ENCODE peak calls at places on chromosomes 4 and X, in four cellular contexts. One of them, this sample, is unnamed.

GRCh38 chrX:94492541-94492940 is 818.5 kb downstream of the FAM133A start:
- DNase-seq in endodermal cell: peak; percentile 59
- DNase-seq in lower lobe of right lung: no peak
- DNase-seq in cardiac muscle cell: no peak
- DNase-seq in this sample: no peak

GRCh38 chr4:99998062-99998880 is 48.2 kb upstream of the H2AZ1 start:
- DNase-seq in lower lobe of right lung: no peak
- DNase-seq in endodermal cell: no peak
- DNase-seq in cardiac muscle cell: peak; percentile 54
- DNase-seq in this sample: no peak

GRCh38 chrX:23035493-23035892 is 35.7 kb downstream of the DDX53 start:
- DNase-seq in endodermal cell: peak; percentile 56
- DNase-seq in cardiac muscle cell: no peak
- DNase-seq in lower lobe of right lung: no peak
- DNase-seq in this sample: no peak

GRCh38 chrX:34810364-34810763 is 132.2 kb upstream of the FAM47B start:
- DNase-seq in lower lobe of right lung: no peak
- DNase-seq in cardiac muscle cell: peak; percentile 16
- DNase-seq in endodermal cell: no peak
- DNase-seq in this sample: no peak

GRCh38 chr4:79864470-79865190 is 208.4 kb downstream of the ANTXR2 start:
- DNase-seq in endodermal cell: no peak
- DNase-seq in cardiac muscle cell: no peak
- DNase-seq in lower lobe of right lung: no peak
- DNase-seq in this sample: no peak

GRCh38 chr4:10040049-10040892 is 19.0 kb upstream of the SLC2A9 start:
- DNase-seq in cardiac muscle cell: no peak
- DNase-seq in endodermal cell: peak; percentile 13
- DNase-seq in lower lobe of right lung: no peak
- DNase-seq in this sample: no peak

GRCh38 chr4:62342346-62342745 is 1142.2 kb downstream of the ADGRL3 start:
- DNase-seq in lower lobe of right lung: no peak
- DNase-seq in endodermal cell: no peak
- DNase-seq in cardiac muscle cell: no peak
- DNase-seq in this sample: no peak

GRCh38 chr4:99722006-99722405 is 64.4 kb upstream of the C4orf54 start:
- DNase-seq in lower lobe of right lung: no peak
- DNase-seq in cardiac muscle cell: no peak
- DNase-seq in endodermal cell: no peak
- DNase-seq in this sample: no peak

GRCh38 chr4:29805245-29805644 is 914.9 kb upstream of the PCDH7 start:
- DNase-seq in lower lobe of right lung: no peak
- DNase-seq in endodermal cell: peak; percentile 73
- DNase-seq in cardiac muscle cell: no peak
- DNase-seq in this sample: no peak

GRCh38 chr4:65089666-65090065 is 580.6 kb downstream of the EPHA5 start:
- DNase-seq in cardiac muscle cell: peak; percentile 1
- DNase-seq in lower lobe of right lung: no peak
- DNase-seq in endodermal cell: no peak
- DNase-seq in this sample: no peak

GRCh38 chr4:156515295-156515694 is 456.3 kb downstream of the PDGFC start:
- DNase-seq in cardiac muscle cell: no peak
- DNase-seq in lower lobe of right lung: no peak
- DNase-seq in endodermal cell: no peak
- DNase-seq in this sample: no peak

GRCh38 chrX:130060122-130061069 is 49.9 kb downstream of the ELF4 start:
- DNase-seq in lower lobe of right lung: peak; percentile 86
- DNase-seq in endodermal cell: peak; percentile 93
- DNase-seq in cardiac muscle cell: peak; percentile 67
- DNase-seq in this sample: peak; percentile 88

GRCh38 chr4:2084316-2084715 is 25.2 kb downstream of the NAT8L start:
- DNase-seq in lower lobe of right lung: no peak
- DNase-seq in endodermal cell: peak; percentile 33
- DNase-seq in cardiac muscle cell: no peak
- DNase-seq in this sample: no peak

GRCh38 chr4:31548823-31549222 is 828.7 kb downstream of the PCDH7 start:
- DNase-seq in lower lobe of right lung: no peak
- DNase-seq in endodermal cell: no peak
- DNase-seq in cardiac muscle cell: no peak
- DNase-seq in this sample: no peak

GRCh38 chrX:20477836-20478532 is 211.3 kb upstream of the RPS6KA3 start:
- DNase-seq in endodermal cell: no peak
- DNase-seq in cardiac muscle cell: no peak
- DNase-seq in lower lobe of right lung: peak; percentile 48
- DNase-seq in this sample: no peak

GRCh38 chr4:35972814-35973213 is 271.5 kb downstream of the ARAP2 start:
- DNase-seq in cardiac muscle cell: no peak
- DNase-seq in lower lobe of right lung: no peak
- DNase-seq in endodermal cell: no peak
- DNase-seq in this sample: no peak

GRCh38 chrX:145844886-145845285 is 27.3 kb downstream of the SLITRK2 start:
- DNase-seq in lower lobe of right lung: no peak
- DNase-seq in endodermal cell: no peak
- DNase-seq in cardiac muscle cell: no peak
- DNase-seq in this sample: no peak

GRCh38 chr4:88008624-88009235 is 1.3 kb downstream of the PKD2 start:
- DNase-seq in cardiac muscle cell: peak; percentile 26
- DNase-seq in lower lobe of right lung: no peak
- DNase-seq in endodermal cell: no peak
- DNase-seq in this sample: no peak

GRCh38 chrX:40095588-40096394 is 2.0 kb downstream of the BCOR start:
- DNase-seq in lower lobe of right lung: peak; percentile 62
- DNase-seq in cardiac muscle cell: peak; percentile 45
- DNase-seq in endodermal cell: peak; percentile 71
- DNase-seq in this sample: peak; percentile 56

GRCh38 chr4:70787496-70787895 is 52.2 kb downstream of the GRSF1 start:
- DNase-seq in endodermal cell: no peak
- DNase-seq in cardiac muscle cell: no peak
- DNase-seq in lower lobe of right lung: no peak
- DNase-seq in this sample: no peak

GRCh38 chr4:113094802-113095201 is 45.3 kb downstream of the ANK2 start:
- DNase-seq in cardiac muscle cell: peak; percentile 9
- DNase-seq in endodermal cell: no peak
- DNase-seq in lower lobe of right lung: no peak
- DNase-seq in this sample: no peak

GRCh38 chrX:151871244-151871643 is 41.4 kb upstream of the MAGEA4 start:
- DNase-seq in lower lobe of right lung: no peak
- DNase-seq in endodermal cell: no peak
- DNase-seq in cardiac muscle cell: peak; percentile 89
- DNase-seq in this sample: no peak

GRCh38 chrX:17214962-17215361 is 160.0 kb upstream of the NHS start:
- DNase-seq in lower lobe of right lung: no peak
- DNase-seq in endodermal cell: no peak
- DNase-seq in cardiac muscle cell: peak; percentile 2
- DNase-seq in this sample: no peak

GRCh38 chr4:66034671-66035070 is 364.4 kb upstream of the EPHA5 start:
- DNase-seq in endodermal cell: no peak
- DNase-seq in cardiac muscle cell: no peak
- DNase-seq in lower lobe of right lung: no peak
- DNase-seq in this sample: no peak

GRCh38 chr4:116702949-116703348 is 382.4 kb downstream of the TRAM1L1 start:
- DNase-seq in lower lobe of right lung: no peak
- DNase-seq in cardiac muscle cell: no peak
- DNase-seq in endodermal cell: peak; percentile 67
- DNase-seq in this sample: no peak

GRCh38 chrX:152600853-152601635 is 36.7 kb upstream of the GABRQ start:
- DNase-seq in cardiac muscle cell: no peak
- DNase-seq in endodermal cell: peak; percentile 47
- DNase-seq in lower lobe of right lung: no peak
- DNase-seq in this sample: no peak

GRCh38 chr4:143386812-143387211 is 50.1 kb downstream of the GAB1 start:
- DNase-seq in cardiac muscle cell: no peak
- DNase-seq in lower lobe of right lung: no peak
- DNase-seq in endodermal cell: no peak
- DNase-seq in this sample: no peak

GRCh38 chrX:19386679-19387078 is 43.0 kb downstream of the PDHA1 start:
- DNase-seq in lower lobe of right lung: no peak
- DNase-seq in endodermal cell: no peak
- DNase-seq in cardiac muscle cell: no peak
- DNase-seq in this sample: no peak

GRCh38 chr4:119690871-119691270 is 62.3 kb upstream of the PDE5A start:
- DNase-seq in lower lobe of right lung: no peak
- DNase-seq in cardiac muscle cell: no peak
- DNase-seq in endodermal cell: no peak
- DNase-seq in this sample: no peak

GRCh38 chr4:81164623-81165416 is 50.2 kb downstream of the PRKG2 start:
- DNase-seq in lower lobe of right lung: no peak
- DNase-seq in cardiac muscle cell: peak; percentile 20
- DNase-seq in endodermal cell: no peak
- DNase-seq in this sample: peak; percentile 59

GRCh38 chrX:121854614-121854911 is 807.2 kb downstream of the GLUD2 start:
- DNase-seq in lower lobe of right lung: no peak
- DNase-seq in endodermal cell: no peak
- DNase-seq in cardiac muscle cell: no peak
- DNase-seq in this sample: no peak

GRCh38 chr4:118757761-118758213 is 72.6 kb downstream of the METTL14 start:
- DNase-seq in lower lobe of right lung: no peak
- DNase-seq in endodermal cell: no peak
- DNase-seq in cardiac muscle cell: peak; percentile 90
- DNase-seq in this sample: no peak

GRCh38 chrX:3134316-3134715 is 93.0 kb downstream of the ARSF start:
- DNase-seq in endodermal cell: no peak
- DNase-seq in lower lobe of right lung: no peak
- DNase-seq in cardiac muscle cell: no peak
- DNase-seq in this sample: no peak

GRCh38 chrX:68363984-68364383 is 69.3 kb downstream of the OPHN1 start:
- DNase-seq in lower lobe of right lung: no peak
- DNase-seq in cardiac muscle cell: no peak
- DNase-seq in endodermal cell: no peak
- DNase-seq in this sample: no peak

GRCh38 chrX:126658447-126658846 is 105.8 kb upstream of the DCAF12L1 start:
- DNase-seq in cardiac muscle cell: no peak
- DNase-seq in endodermal cell: no peak
- DNase-seq in lower lobe of right lung: no peak
- DNase-seq in this sample: no peak

GRCh38 chr4:189917161-189917891 is 23.3 kb upstream of the FRG1 start:
- DNase-seq in cardiac muscle cell: no peak
- DNase-seq in endodermal cell: no peak
- DNase-seq in lower lobe of right lung: no peak
- DNase-seq in this sample: no peak

DNA sequence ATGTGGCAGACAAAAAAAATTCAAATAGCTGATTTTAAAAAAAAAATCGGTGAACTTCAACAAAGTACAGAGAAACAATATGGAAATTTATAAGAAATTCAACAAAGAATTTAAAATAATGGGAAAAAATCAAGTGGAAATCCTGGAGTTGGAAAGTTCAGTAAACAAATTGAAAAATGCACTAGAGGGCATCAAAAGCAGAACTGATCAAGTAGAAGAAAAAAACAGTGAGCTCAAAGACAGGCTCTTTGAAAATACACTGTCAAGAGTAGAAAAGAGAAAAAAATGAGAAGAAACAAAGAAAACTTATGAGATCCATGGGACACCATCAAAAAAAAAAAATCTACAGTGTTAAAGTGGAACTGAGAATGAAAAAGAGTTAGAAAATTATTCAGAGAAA is 19.6 kb upstream of the FRG1 start:
- DNase-seq in lower lobe of right lung: no peak
- DNase-seq in cardiac muscle cell: no peak
- DNase-seq in endodermal cell: no peak
- DNase-seq in this sample: no peak
- H3K9me3 ChIP-seq in lower lobe of right lung: peaks cover 23% of the 10 kb centered on the region
- H3K9me3 ChIP-seq in cardiac muscle cell: no peaks in the 10 kb centered on the region
- H3K9me3 ChIP-seq in endodermal cell: peaks cover 57% of the 10 kb centered on the region
- H3K9me3 ChIP-seq in this sample: no peaks in the 10 kb centered on the region

GRCh38 chr4:95528388-95528787 is 20.4 kb downstream of the UNC5C start:
- DNase-seq in endodermal cell: no peak
- DNase-seq in lower lobe of right lung: no peak
- DNase-seq in cardiac muscle cell: peak; percentile 34
- DNase-seq in this sample: no peak
- H3K4me3 ChIP-seq in endodermal cell: no peak overlapping the region
- H3K4me3 ChIP-seq in lower lobe of right lung: no peak overlapping the region
- H3K4me3 ChIP-seq in cardiac muscle cell: no peak overlapping the region
- H3K4me3 ChIP-seq in this sample: no peak overlapping the region

DNA sequence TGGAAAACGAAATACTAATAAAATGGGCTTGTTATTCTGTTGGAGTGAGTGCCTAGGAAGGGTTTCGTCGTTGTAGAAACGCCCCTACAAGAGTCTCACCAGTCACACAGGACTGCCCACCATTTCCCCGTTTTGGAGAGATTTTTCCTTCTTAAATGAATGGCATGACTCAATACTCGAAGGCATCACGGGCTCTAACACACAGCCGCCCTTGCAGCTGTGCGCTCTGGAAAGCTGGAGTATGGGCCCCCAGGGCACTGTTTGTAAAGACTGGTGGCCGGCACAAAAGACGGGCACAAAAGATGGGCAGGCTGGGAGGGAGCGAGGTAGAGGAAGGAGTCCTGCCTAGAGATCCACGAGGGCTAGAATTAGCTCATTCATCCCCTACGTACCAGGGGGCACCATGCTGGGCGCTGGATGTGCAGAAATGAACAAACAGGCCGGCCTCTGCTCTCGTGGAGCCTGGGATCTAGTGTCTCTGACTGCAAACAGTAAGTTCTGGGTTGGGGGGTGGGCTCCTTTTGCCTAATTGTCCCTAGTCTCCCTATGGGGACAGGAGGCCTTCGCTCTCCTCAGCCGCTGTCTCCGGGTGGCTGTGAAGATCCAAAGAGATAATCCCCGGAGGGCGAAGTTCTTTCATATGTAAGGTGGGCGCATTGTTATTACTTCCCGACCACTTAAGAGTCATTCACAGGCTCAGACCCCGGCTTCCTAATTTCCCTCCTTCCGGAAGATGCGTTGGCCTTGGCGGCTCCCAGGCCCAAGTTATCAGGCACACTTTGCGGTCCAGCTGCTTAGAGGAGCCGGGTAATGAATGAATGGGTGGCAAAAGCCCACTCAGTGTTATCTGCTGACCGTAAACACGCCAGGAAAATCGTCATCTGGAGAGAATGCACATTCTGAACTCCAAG is 1.1 kb upstream of the SFRP2 start:
- DNase-seq in lower lobe of right lung: no peak
- DNase-seq in cardiac muscle cell: no peak
- DNase-seq in endodermal cell: peak; percentile 96
- DNase-seq in this sample: no peak
- H3K4me1 ChIP-seq in lower lobe of right lung: peaks cover 35% of the 10 kb centered on the region
- H3K4me1 ChIP-seq in cardiac muscle cell: no peaks in the 10 kb centered on the region
- H3K4me1 ChIP-seq in endodermal cell: no peaks in the 10 kb centered on the region
- H3K4me1 ChIP-seq in this sample: no peaks in the 10 kb centered on the region

DNA sequence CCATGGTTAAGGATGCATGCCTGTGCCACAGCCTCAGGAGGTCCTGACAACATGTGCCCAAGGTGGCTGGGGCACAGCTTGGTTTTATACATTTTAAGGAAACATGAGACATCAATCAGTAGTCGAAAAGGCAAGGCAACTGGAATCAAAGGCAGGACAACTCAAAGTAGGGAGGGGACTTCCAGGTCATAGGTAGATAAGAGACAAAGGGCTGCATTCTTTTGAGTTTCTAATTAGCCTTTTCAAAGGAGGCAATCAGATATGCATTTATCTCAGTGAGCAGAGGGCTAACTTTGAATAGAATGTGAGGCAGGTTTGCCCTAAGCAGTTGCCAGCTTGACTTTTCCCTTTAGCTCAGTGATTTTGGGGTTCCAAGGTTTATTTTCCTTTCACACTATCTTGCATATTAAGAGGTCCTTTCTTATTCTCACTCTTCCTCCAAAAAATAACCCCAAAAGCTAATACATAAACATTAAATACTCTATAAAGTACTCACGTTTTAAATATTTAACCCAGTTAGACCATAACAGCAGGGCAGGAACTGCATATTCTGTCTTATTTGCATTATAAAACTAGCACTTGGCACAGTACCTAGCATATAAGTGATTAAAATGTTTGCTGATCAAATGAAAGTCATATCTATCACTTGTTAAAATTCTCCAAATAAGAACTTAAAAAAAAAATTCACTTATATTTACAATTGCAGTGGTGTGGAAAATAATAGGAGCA is 36.3 kb upstream of the UGT8 start:
- DNase-seq in lower lobe of right lung: no peak
- DNase-seq in cardiac muscle cell: no peak
- DNase-seq in endodermal cell: peak; percentile 45
- DNase-seq in this sample: no peak
- H3K9me3 ChIP-seq in lower lobe of right lung: peaks cover 3% of the 10 kb centered on the region
- H3K9me3 ChIP-seq in cardiac muscle cell: no peaks in the 10 kb centered on the region
- H3K9me3 ChIP-seq in endodermal cell: peaks cover 44% of the 10 kb centered on the region
- H3K9me3 ChIP-seq in this sample: peaks cover 5% of the 10 kb centered on the region

This sample was measured in Peyer's patch.